ENCODE peak calls at places on chromosomes 12 and 14, in six cellular contexts. T is lung; N is effector memory CD4-positive, alpha-beta T cell; D is ascending aorta; V is ovary; O is heart left ventricle. G is an unnamed sample. For H3K4me1 and H3K27me3, the result is how much of the 10 kb centered on the place peaks cover.

GRCh38 chr14:84477996-84478395 is 1051.9 kb upstream of the FLRT2 start:
- DNase-seq in N (no peak), V (no peak), D (no peak), T (no peak), O (no peak), G (no peak)

GRCh38 chr12:122144885-122145284 is 29.1 kb downstream of the IL31 start:
- DNase-seq in V (no peak), T (no peak), D (no peak), O (no peak), N (no peak), G (no peak)

GRCh38 chr12:68883151-68883550 is 49.8 kb downstream of the CPM start:
- DNase-seq in T (no peak), D (no peak), N (no peak), O (no peak), V (no peak), G (no peak)

GRCh38 chr14:94439453-94440057 is 13.0 kb downstream of the SERPINA11 start:
- DNase-seq in O (no peak), V (no peak), N (no peak), D (no peak), T (no peak), G (no peak)

GRCh38 chr14:54654600-54654999 is 87.7 kb downstream of the SAMD4A start:
- DNase-seq in O (no peak), N (no peak), D (no peak), T (no peak), V (no peak), G (no peak)

GRCh38 chr12:89154743-89155530 is 197.4 kb downstream of the DUSP6 start:
- DNase-seq in O (no peak), D (no peak), V (no peak), N (no peak), T (no peak), G (no peak)

GRCh38 chr12:278046-278445 is 15.4 kb upstream of the SLC6A13 start:
- DNase-seq in N (no peak), O (no peak), V (no peak), D (no peak), T (no peak), G (no peak)

GRCh38 chr14:95526483-95527391 is 8.1 kb upstream of the GLRX5 start:
- DNase-seq in T (no peak), D (no peak), O (no peak), N (no peak), V (no peak), G (no peak)

GRCh38 chr14:76706811-76707210 is 54.5 kb upstream of the VASH1 start:
- DNase-seq in N (no peak), D (peak), O (no peak), V (no peak), T (no peak), G (no peak)

GRCh38 chr12:45762185-45763110 is 32.9 kb downstream of the ARID2 start:
- DNase-seq in T (no peak), V (no peak), D (no peak), N (no peak), O (no peak), G (no peak)

GRCh38 chr14:105346880-105347586 is 32.5 kb downstream of the PACS2 start:
- DNase-seq in O (no peak), V (no peak), N (no peak), T (no peak), D (no peak), G (no peak)

GRCh38 chr12:93593833-93594232 is 21.4 kb downstream of the SOCS2 start:
- DNase-seq in N (no peak), V (no peak), D (no peak), O (no peak), T (no peak), G (no peak)

GRCh38 chr12:78194448-78194847 is 363.8 kb downstream of the NAV3 start:
- DNase-seq in V (no peak), D (no peak), O (no peak), N (no peak), T (no peak), G (no peak)

GRCh38 chr14:54447231-54447692 is 6.1 kb upstream of the CNIH1 start:
- DNase-seq in D (no peak), O (no peak), T (no peak), V (no peak), N (no peak), G (no peak)

GRCh38 chr14:36988989-36989388 is 183.4 kb downstream of the SLC25A21 start:
- DNase-seq in O (no peak), D (no peak), N (no peak), T (no peak), V (no peak), G (no peak)

GRCh38 chr12:1927051-1927680 is 8.7 kb upstream of the CACNA2D4 start:
- DNase-seq in O (no peak), D (peak), V (no peak), T (no peak), N (no peak), G (no peak)

GRCh38 chr12:32659908-32660440 is 19.1 kb upstream of the DNM1L start:
- DNase-seq in O (no peak), D (no peak), V (no peak), N (no peak), T (no peak), G (no peak)

GRCh38 chr12:63151898-63152700 is 1.1 kb upstream of the AVPR1A start:
- DNase-seq in D (no peak), V (no peak), T (no peak), O (no peak), N (no peak), G (peak)

GRCh38 chr14:104214819-104215218 is 76.4 kb downstream of the KIF26A start:
- DNase-seq in T (no peak), D (no peak), O (no peak), V (no peak), N (no peak), G (no peak)

GRCh38 chr12:103495783-103496456 is at the start of gene C12orf42:
- DNase-seq in D (no peak), T (no peak), O (no peak), V (no peak), N (no peak), G (no peak)

GRCh38 chr12:95218164-95218851 is 701 bp downstream of the VEZT start:
- DNase-seq in D (no peak), V (no peak), T (no peak), O (no peak), N (no peak), G (no peak)

GRCh38 chr12:111180830-111181726 is 187.8 kb downstream of the PHETA1 start:
- DNase-seq in T (peak), O (peak), D (peak), N (no peak), V (peak), G (peak)

GRCh38 chr12:48197549-48197966 is 5.5 kb downstream of the OR10AD1 start:
- DNase-seq in T (no peak), N (no peak), V (no peak), O (no peak), D (no peak), G (no peak)

GRCh38 chr12:29234965-29235364 is 85.9 kb downstream of the FAR2 start:
- DNase-seq in T (no peak), N (no peak), O (no peak), D (no peak), V (no peak), G (no peak)

GRCh38 chr14:100601064-100601463 is 13.8 kb upstream of the BEGAIN start:
- DNase-seq in V (no peak), D (no peak), N (no peak), O (no peak), T (no peak), G (no peak)

GRCh38 chr12:127774828-127775227 is 492.1 kb upstream of the TMEM132C start:
- DNase-seq in D (no peak), O (no peak), V (no peak), T (no peak), N (no peak), G (no peak)

GRCh38 chr12:111238075-111238734 is 130.7 kb downstream of the PHETA1 start:
- DNase-seq in D (no peak), O (no peak), T (no peak), V (no peak), N (no peak), G (no peak)

GRCh38 chr12:108234155-108234554 is 105.0 kb downstream of the CMKLR1 start:
- DNase-seq in O (no peak), D (no peak), T (no peak), V (no peak), N (no peak), G (no peak)

GRCh38 chr12:70121562-70121961 is 121.7 kb upstream of the CNOT2 start:
- DNase-seq in D (no peak), O (no peak), V (no peak), T (no peak), N (no peak), G (no peak)

GRCh38 chr12:110582286-110583136 is 607 bp downstream of the PPTC7 start:
- DNase-seq in O (peak), V (peak), N (peak), D (peak), T (peak), G (peak)

GRCh38 chr14:99659333-99659741 is 14.4 kb downstream of the HHIPL1 start:
- DNase-seq in T (no peak), D (no peak), O (no peak), V (no peak), N (no peak), G (no peak)

GRCh38 chr14:82724296-82724695 is 1190.6 kb upstream of the SEL1L start:
- DNase-seq in N (no peak), T (no peak), O (no peak), D (no peak), V (no peak), G (no peak)

GRCh38 chr12:94954029-94954685 is 49.3 kb downstream of the NDUFA12 start:
- DNase-seq in N (no peak), O (no peak), T (no peak), D (no peak), V (no peak), G (no peak)

GRCh38 chr14:100436745-100437406 is 113.7 kb downstream of the SLC25A47 start:
- DNase-seq in V (no peak), N (no peak), T (no peak), D (no peak), O (no peak), G (no peak)

GRCh38 chr12:91633734-91634357 is 451.2 kb upstream of the DCN start:
- DNase-seq in O (no peak), V (no peak), D (no peak), N (no peak), T (no peak), G (no peak)

GRCh38 chr12:116915326-116915725 is 4.6 kb downstream of the FBXW8 start:
- DNase-seq in T (no peak), D (no peak), O (no peak), N (no peak), V (no peak), G (no peak)

GRCh38 chr12:90953956-90954421 is 987 bp downstream of the CCER1 start:
- DNase-seq in T (no peak), D (no peak), V (no peak), O (no peak), N (no peak), G (no peak)

GRCh38 chr14:89447182-89447970 is 30.3 kb upstream of the FOXN3 start:
- DNase-seq in T (no peak), V (no peak), N (no peak), D (no peak), O (no peak), G (no peak)
- H3K4me1 ChIP-seq in T (under half), V (under half), N (under half), D (under half), O (under half), G (under half)

DNA sequence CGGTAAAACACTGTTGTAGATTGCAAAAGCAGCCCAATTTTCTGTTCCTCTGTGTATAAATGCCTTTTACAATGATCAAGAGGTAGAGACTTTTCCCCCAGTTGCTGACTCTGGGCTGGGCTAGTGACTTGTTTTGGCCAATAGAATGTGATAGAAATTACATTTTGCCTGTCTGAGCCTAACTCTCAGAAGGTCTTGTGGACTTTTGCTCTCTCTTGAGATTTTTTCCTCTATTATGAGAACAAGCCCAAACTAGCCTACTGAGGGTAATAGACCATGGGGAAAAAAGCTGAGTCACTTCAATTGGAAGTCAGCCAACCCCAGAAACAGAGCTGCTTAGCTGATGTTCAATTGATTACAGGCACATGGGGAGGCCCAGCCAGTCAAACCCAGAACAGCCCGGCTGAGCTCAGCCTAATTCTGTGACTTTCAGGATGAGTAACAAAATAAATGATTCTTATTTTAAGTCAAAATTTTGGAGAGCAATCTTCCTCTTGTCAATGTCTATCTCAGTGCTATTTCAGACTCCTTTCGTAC is 61.4 kb downstream of the MYF5 start:
- DNase-seq in O (peak), V (no peak), N (no peak), T (peak), D (peak), G (peak)
- H3K27me3 ChIP-seq in O (under half), V (under half), N (under half), T (under half), D (under half), G (under half)

GRCh38 chr14:51622376-51622775 is 29.3 kb upstream of the FRMD6 start:
- DNase-seq in N (no peak), T (no peak), V (no peak), D (no peak), O (no peak), G (no peak)
- H3K27ac ChIP-seq in N (no peak), T (no peak), V (no peak), D (no peak), O (no peak), G (no peak)

DNA sequence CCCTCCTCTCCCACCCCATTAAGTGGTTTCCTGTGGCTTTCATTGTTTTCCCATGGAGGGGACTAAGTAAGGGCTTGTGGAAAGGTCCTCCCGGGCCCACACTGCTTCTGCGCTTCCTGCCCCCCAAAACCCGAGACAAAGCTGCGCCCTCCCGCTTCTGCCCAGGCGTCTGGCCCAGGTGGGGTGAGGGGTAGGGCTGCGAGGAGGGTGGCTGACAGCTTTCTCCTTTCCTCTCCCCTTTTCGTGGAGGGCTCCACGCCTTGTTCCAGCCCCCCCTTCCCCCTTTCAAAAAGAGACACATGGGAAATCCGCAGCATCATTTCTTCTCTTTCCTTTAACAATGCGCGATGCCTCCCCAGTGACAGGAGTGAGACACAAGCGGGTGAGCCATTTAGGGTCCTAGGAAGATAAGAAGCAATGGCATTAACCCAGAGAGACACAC is 622 bp downstream of the DIP2B start:
- DNase-seq in D (no peak), N (no peak), T (peak), O (no peak), V (peak), G (peak)
- H3K4me1 ChIP-seq in D (under half), N (under half), T (under half), O (under half), V (under half), G (half or more)

DNA sequence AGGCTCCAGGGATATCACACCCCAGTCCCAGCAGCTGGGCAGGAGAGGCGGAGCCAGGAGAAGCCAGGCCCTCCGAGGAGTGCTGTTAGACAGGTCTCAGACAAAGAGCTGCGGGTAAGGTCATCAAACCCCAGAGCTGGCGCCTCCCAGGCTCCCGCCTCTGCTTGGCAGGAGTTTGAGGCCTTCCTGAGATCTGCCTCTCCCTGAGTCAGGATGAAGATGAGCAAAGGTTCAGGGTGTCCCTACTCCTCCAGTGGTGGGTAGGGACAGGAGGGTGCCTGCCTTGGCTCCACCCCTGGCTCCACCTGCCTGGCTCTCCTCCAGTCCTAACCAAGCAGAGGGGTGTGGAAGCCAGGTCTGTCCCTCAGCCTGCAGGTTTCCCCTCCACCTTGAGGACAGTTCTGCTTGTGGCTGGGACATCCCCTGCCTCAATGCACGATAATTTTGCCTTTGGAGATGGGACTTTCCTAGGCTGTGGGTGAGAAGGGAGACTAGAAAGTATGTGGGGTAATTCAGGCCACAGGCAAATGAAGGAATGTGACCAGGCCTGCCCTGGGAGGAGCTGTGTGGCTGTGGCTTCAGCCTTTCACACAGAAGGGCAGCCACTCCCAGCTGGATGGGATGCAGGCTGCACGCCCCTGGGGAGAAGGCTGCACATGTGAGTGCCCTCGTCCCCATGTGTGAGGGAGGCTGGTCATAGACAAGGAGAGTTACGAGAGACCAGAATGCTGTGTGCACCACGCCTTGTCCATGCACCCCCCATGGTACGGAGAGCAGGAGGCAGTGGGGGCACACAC is 2.2 kb downstream of the PLEKHG6 start:
- DNase-seq in T (peak), N (no peak), D (no peak), O (no peak), V (no peak), G (no peak)
- H3K27me3 ChIP-seq in T (under half), N (under half), D (under half), O (under half), V (under half), G (under half)

GRCh38 chr12:28156362-28156761 is 33.9 kb upstream of the CCDC91 start:
- DNase-seq in N (no peak), V (no peak), O (no peak), D (no peak), T (no peak), G (no peak)
- H3K27ac ChIP-seq in N (no peak), V (no peak), O (no peak), D (no peak), T (no peak), G (no peak)

DNA sequence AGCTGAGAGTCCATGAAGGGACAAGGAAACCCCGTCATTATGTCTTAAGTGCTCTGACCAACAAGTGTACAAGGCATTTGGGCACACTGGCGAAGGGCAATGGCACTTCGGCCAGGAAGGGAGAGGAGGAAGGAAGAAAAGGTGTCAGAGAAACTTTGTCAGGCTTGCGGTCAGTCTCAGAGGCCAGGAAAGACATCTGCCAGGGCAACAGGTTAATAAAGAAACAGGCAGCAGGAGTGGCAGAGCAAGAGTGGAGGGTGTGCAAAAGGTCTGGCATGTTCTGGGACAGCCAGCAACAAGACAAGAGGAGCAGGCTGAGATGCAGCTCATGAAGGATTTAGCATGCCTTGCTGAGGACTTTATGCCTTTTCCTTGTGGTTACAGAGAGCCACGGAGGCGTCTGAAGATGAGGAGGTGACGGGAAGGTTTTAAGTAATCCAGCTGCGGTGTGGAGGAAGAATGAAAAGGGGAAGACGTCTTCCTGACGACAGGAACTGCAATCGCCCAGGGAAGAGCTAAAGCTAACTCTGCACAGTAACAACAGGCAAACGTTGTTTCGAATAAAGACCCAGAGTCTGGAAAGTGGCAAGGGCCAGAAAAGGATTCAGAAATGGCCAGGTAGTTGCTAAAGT is 13.1 kb downstream of the APPL2 start:
- DNase-seq in N (no peak), D (no peak), V (no peak), T (no peak), O (no peak), G (no peak)
- H3K4me1 ChIP-seq in N (under half), D (under half), V (under half), T (under half), O (half or more), G (half or more)